ENCODE peak calls at places on chromosome 2, in ten cellular contexts. S is KBM-7; O is HEK293T; E is HTR-8/SVneo; W is stimulated activated naive CD8-positive, alpha-beta T cell treated with anti-CD3 and anti-CD28 coated beads, Interleukin-15, Interleukin-2, amounts not matched to agents 100 U/mL and 50 U/mL, for 24 hours; Y is iPS-NIHi11; X is CD4-positive, alpha-beta memory T cell; C is BJ; N is lower leg skin; T is foreskin fibroblast. J is an unnamed sample.

GRCh38 chr2:172739651-172740050 is 4.0 kb downstream of the RAPGEF4 start:
- DNase-seq in E (no peak), C (no peak), W (no peak), X (no peak), S (no peak), O (no peak), N (no peak), T (no peak), Y (no peak), J (no peak)

GRCh38 chr2:86519349-86519748 is 43.9 kb downstream of the CHMP3 start:
- DNase-seq in W (no peak), C (no peak), Y (no peak), X (no peak), T (no peak), O (no peak), N (no peak), E (no peak), S (no peak), J (no peak)

GRCh38 chr2:224413381-224413780 is 11.5 kb upstream of the FAM124B start:
- DNase-seq in O (no peak), X (no peak), Y (no peak), T (no peak), S (no peak), E (no peak), N (no peak), W (no peak), C (no peak), J (no peak)

GRCh38 chr2:39146022-39146421 is 25.2 kb upstream of the SOS1 start:
- DNase-seq in T (no peak), Y (no peak), N (no peak), E (no peak), X (no peak), W (no peak), O (no peak), S (no peak), C (no peak), J (no peak)

GRCh38 chr2:71609958-71610357 is 156.6 kb downstream of the DYSF start:
- DNase-seq in Y (no peak), W (no peak), T (no peak), O (no peak), E (peak), N (peak), X (no peak), S (peak), C (no peak), J (peak)

GRCh38 chr2:191064590-191064989 is 50.6 kb upstream of the STAT1 start:
- DNase-seq in W (peak), N (no peak), Y (no peak), E (no peak), X (peak), O (no peak), C (no peak), S (peak), T (no peak), J (no peak)

GRCh38 chr2:85804583-85804982 is 50.8 kb downstream of the ATOH8 start:
- DNase-seq in W (peak), E (peak), T (no peak), X (peak), Y (peak), C (no peak), S (peak), O (peak), N (no peak), J (no peak)

GRCh38 chr2:84796798-84797197 is 84.1 kb downstream of the TRABD2A start:
- DNase-seq in X (no peak), S (no peak), N (no peak), E (no peak), O (no peak), W (no peak), T (no peak), C (no peak), Y (no peak), J (no peak)

GRCh38 chr2:64482765-64483504 is 29.0 kb downstream of the LGALSL start:
- DNase-seq in C (no peak), W (no peak), T (peak), O (no peak), E (peak), Y (no peak), S (no peak), N (no peak), X (no peak), J (no peak)

GRCh38 chr2:121777699-121778058 is 22.2 kb downstream of the TSN start:
- DNase-seq in S (no peak), Y (no peak), E (no peak), O (no peak), X (no peak), C (no peak), W (no peak), T (peak), N (no peak), J (no peak)

GRCh38 chr2:23199115-23199918 is 185.7 kb upstream of the KLHL29 start:
- DNase-seq in X (no peak), W (peak), O (peak), E (no peak), C (no peak), S (peak), Y (peak), T (peak), N (no peak), J (peak)